ENCODE peak calls at places on chromosomes 4 and X, in five cellular contexts. One of them, this sample, is unnamed.

GRCh38 chr4:153943738-153944415 is 155.0 kb upstream of the SFRP2 start:
- DNase-seq in sigmoid colon: no peak
- DNase-seq in tibial artery: no peak
- DNase-seq in small intestine: no peak
- DNase-seq in IMR-90: no peak
- DNase-seq in this sample: no peak

GRCh38 chrX:5051831-5052491 is 1176.7 kb downstream of the NLGN4X start:
- DNase-seq in small intestine: peak
- DNase-seq in sigmoid colon: peak
- DNase-seq in tibial artery: peak
- DNase-seq in IMR-90: no peak
- DNase-seq in this sample: peak

GRCh38 chr4:15015170-15015569 is 12.9 kb downstream of the CPEB2 start:
- DNase-seq in sigmoid colon: no peak
- DNase-seq in small intestine: no peak
- DNase-seq in IMR-90: no peak
- DNase-seq in tibial artery: no peak
- DNase-seq in this sample: no peak

GRCh38 chr4:126268106-126268505 is 953.4 kb downstream of the FAT4 start:
- DNase-seq in sigmoid colon: no peak
- DNase-seq in tibial artery: no peak
- DNase-seq in IMR-90: peak
- DNase-seq in small intestine: no peak
- DNase-seq in this sample: no peak

GRCh38 chrX:154372612-154373022 is 1.8 kb downstream of the FLNA start:
- DNase-seq in tibial artery: no peak
- DNase-seq in small intestine: no peak
- DNase-seq in IMR-90: peak
- DNase-seq in sigmoid colon: no peak
- DNase-seq in this sample: no peak

GRCh38 chr4:108181704-108182103 is 13.0 kb upstream of the LEF1 start:
- DNase-seq in tibial artery: no peak
- DNase-seq in IMR-90: no peak
- DNase-seq in small intestine: no peak
- DNase-seq in sigmoid colon: no peak
- DNase-seq in this sample: no peak

GRCh38 chr4:99058228-99058627 is 30.4 kb downstream of the ADH5 start:
- DNase-seq in sigmoid colon: no peak
- DNase-seq in IMR-90: no peak
- DNase-seq in small intestine: no peak
- DNase-seq in tibial artery: no peak
- DNase-seq in this sample: no peak

GRCh38 chr4:161573836-161574235 is 590.0 kb downstream of the FSTL5 start:
- DNase-seq in small intestine: no peak
- DNase-seq in sigmoid colon: no peak
- DNase-seq in tibial artery: no peak
- DNase-seq in IMR-90: no peak
- DNase-seq in this sample: no peak

GRCh38 chrX:103517246-103517645 is 2.0 kb downstream of the RAB40A start:
- DNase-seq in tibial artery: no peak
- DNase-seq in IMR-90: peak
- DNase-seq in sigmoid colon: no peak
- DNase-seq in small intestine: no peak
- DNase-seq in this sample: no peak

GRCh38 chr4:55251896-55252295 is 94.1 kb upstream of the SRD5A3 start:
- DNase-seq in tibial artery: no peak
- DNase-seq in small intestine: no peak
- DNase-seq in IMR-90: no peak
- DNase-seq in sigmoid colon: no peak
- DNase-seq in this sample: no peak

GRCh38 chr4:54783402-54784110 is 125.8 kb downstream of the KIT start:
- DNase-seq in sigmoid colon: no peak
- DNase-seq in tibial artery: no peak
- DNase-seq in IMR-90: no peak
- DNase-seq in small intestine: no peak
- DNase-seq in this sample: no peak

GRCh38 chr4:94455081-94455480 is 3.3 kb downstream of the PDLIM5 start:
- DNase-seq in tibial artery: peak
- DNase-seq in IMR-90: peak
- DNase-seq in small intestine: peak
- DNase-seq in sigmoid colon: peak
- DNase-seq in this sample: no peak

GRCh38 chrX:39678914-39679313 is 418.8 kb downstream of the BCOR start:
- DNase-seq in small intestine: no peak
- DNase-seq in sigmoid colon: no peak
- DNase-seq in IMR-90: no peak
- DNase-seq in tibial artery: no peak
- DNase-seq in this sample: no peak

GRCh38 chr4:30838346-30838745 is 118.2 kb downstream of the PCDH7 start:
- DNase-seq in small intestine: no peak
- DNase-seq in sigmoid colon: no peak
- DNase-seq in IMR-90: no peak
- DNase-seq in tibial artery: no peak
- DNase-seq in this sample: no peak

GRCh38 chrX:15786930-15787329 is 3.4 kb upstream of the ZRSR2 start:
- DNase-seq in IMR-90: no peak
- DNase-seq in small intestine: no peak
- DNase-seq in tibial artery: no peak
- DNase-seq in sigmoid colon: no peak
- DNase-seq in this sample: no peak
- H3K27ac ChIP-seq in IMR-90: no peak
- H3K27ac ChIP-seq in small intestine: no peak
- H3K27ac ChIP-seq in tibial artery: no peak
- H3K27ac ChIP-seq in sigmoid colon: no peak
- H3K27ac ChIP-seq in this sample: no peak

DNA sequence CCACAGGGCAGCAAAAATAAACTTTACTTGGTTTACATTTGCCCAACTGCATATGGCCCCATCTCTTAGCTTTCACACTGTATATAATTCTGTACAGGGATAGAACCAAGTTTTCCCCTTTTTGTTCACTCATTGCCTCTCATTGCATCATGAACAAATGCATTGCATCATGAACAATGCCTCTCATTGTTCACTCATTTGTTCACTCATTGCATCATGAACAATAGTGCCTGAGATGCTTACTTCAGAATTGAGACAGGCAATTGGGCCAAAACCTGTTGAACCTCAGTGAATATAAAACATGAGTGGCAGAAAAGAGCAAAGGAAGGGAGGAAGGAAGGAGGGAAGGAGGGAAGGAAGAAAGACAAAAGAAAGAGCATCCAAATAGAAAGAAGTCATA is 98.2 kb downstream of the SOWAHB start:
- DNase-seq in sigmoid colon: no peak
- DNase-seq in tibial artery: no peak
- DNase-seq in IMR-90: no peak
- DNase-seq in small intestine: no peak
- DNase-seq in this sample: no peak
- H3K27ac ChIP-seq in sigmoid colon: no peak
- H3K27ac ChIP-seq in tibial artery: no peak
- H3K27ac ChIP-seq in IMR-90: no peak
- H3K27ac ChIP-seq in small intestine: no peak
- H3K27ac ChIP-seq in this sample: no peak

GRCh38 chrX:6917666-6918065 is 229.8 kb upstream of the STS start:
- DNase-seq in tibial artery: no peak
- DNase-seq in sigmoid colon: no peak
- DNase-seq in small intestine: no peak
- DNase-seq in IMR-90: no peak
- DNase-seq in this sample: no peak
- H3K27ac ChIP-seq in tibial artery: no peak
- H3K27ac ChIP-seq in sigmoid colon: no peak
- H3K27ac ChIP-seq in small intestine: no peak
- H3K27ac ChIP-seq in IMR-90: no peak
- H3K27ac ChIP-seq in this sample: no peak

DNA sequence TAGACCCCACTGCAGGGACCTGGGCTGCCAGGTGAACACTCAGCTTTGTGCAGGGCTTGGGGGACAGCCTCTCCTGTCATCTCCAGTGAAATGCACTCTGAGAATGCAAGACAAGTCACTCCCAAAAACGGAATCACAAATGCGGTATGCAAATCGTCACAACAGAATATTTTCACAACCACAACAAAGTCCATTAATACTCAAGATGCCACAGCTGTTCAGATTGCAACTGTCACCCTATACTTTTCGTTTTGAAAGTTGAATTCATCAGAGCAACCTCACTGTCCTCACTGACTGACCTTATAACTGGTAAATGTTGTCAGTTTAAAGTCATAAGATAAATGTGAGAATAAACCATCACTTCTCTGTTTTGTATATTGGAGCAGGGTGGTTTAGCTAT is 16.6 kb downstream of the JAKMIP1 start:
- DNase-seq in IMR-90: no peak
- DNase-seq in sigmoid colon: no peak
- DNase-seq in small intestine: no peak
- DNase-seq in tibial artery: no peak
- DNase-seq in this sample: no peak
- H3K27ac ChIP-seq in IMR-90: no peak
- H3K27ac ChIP-seq in sigmoid colon: no peak
- H3K27ac ChIP-seq in small intestine: no peak
- H3K27ac ChIP-seq in tibial artery: no peak
- H3K27ac ChIP-seq in this sample: no peak

DNA sequence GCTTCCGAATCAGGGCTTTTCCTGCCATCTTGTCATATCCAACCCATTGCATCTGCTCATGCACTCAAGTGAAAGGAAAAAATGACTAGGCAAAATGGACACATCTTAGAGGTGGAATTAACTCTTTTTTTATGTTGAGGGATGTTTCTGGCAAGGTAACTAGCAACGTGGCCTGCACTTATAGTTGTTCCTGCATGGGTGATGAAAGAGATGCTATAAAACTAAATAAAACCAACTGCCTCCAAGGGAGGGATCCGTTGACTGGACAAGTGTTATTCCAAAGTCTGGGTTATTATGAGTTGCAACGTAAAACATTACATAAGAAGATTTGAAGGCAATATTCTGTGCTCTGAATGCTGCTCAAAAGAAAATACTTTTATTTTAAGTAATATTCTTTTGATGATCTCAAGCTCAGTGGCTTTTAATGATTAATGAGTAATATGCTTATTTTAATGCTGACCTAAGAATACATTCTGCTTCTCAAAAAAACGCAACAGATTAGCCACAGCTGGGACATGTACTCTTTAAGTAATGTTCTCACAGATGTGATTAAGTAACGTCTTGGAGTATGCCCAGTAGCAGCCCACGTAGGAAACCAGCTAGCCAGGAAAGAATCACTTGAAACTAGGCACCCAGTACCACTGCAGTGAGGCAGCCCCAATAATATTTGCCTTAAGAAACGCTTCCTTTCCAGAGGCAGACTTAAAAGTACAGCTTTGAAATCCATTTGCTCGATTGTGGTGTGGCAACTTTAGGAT is 27.4 kb downstream of the KLF3 start:
- DNase-seq in tibial artery: no peak
- DNase-seq in small intestine: no peak
- DNase-seq in IMR-90: peak
- DNase-seq in sigmoid colon: peak
- DNase-seq in this sample: no peak
- H3K27ac ChIP-seq in tibial artery: peak
- H3K27ac ChIP-seq in small intestine: no peak
- H3K27ac ChIP-seq in IMR-90: no peak
- H3K27ac ChIP-seq in sigmoid colon: peak
- H3K27ac ChIP-seq in this sample: no peak

This sample was measured in caudate nucleus.